ENCODE peak calls at places on chromosomes 6 and 20, in five cellular contexts. O is CD4-positive, alpha-beta T cell; N is breast epithelium; S is AG04450; D is CD8-positive, alpha-beta T cell. B is an unnamed sample.

GRCh38 chr6:129501401-129502051 is 208.5 kb downstream of the ARHGAP18 start:
- DNase-seq in O (no peak), N (peak), S (peak), D (no peak), B (peak)

GRCh38 chr6:134602123-134602522 is 284.2 kb upstream of the SGK1 start:
- DNase-seq in O (no peak), N (no peak), S (no peak), D (no peak), B (no peak)

GRCh38 chr6:34539181-34539580 is 16.9 kb downstream of the SPDEF start:
- DNase-seq in O (no peak), N (no peak), S (no peak), D (no peak), B (no peak)

GRCh38 chr20:13009682-13010406 is 1.1 kb downstream of the SPTLC3 start:
- DNase-seq in O (no peak), N (peak), S (peak), D (no peak), B (peak)

GRCh38 chr20:60729119-60729900 is 522.8 kb upstream of the CDH4 start:
- DNase-seq in O (no peak), N (no peak), S (no peak), D (no peak), B (no peak)

GRCh38 chr6:37048851-37049734 is 43.6 kb downstream of the FGD2 start:
- DNase-seq in O (peak), N (no peak), S (peak), D (peak), B (peak)

GRCh38 chr6:132132420-132132819 is 181.2 kb upstream of the CCN2 start:
- DNase-seq in O (no peak), N (no peak), S (no peak), D (no peak), B (peak)

GRCh38 chr6:147157930-147158329 is 46.3 kb upstream of the STXBP5 start:
- DNase-seq in O (no peak), N (no peak), S (no peak), D (no peak), B (no peak)

GRCh38 chr20:44460795-44461141 is 14.9 kb upstream of the TTPAL start:
- DNase-seq in O (no peak), N (no peak), S (no peak), D (no peak), B (peak)

GRCh38 chr6:136726837-136727557 is 65.3 kb downstream of the MAP3K5 start:
- DNase-seq in O (no peak), N (no peak), S (no peak), D (no peak), B (no peak)

GRCh38 chr20:11173936-11174335 is 500.1 kb upstream of the JAG1 start:
- DNase-seq in O (no peak), N (no peak), S (no peak), D (no peak), B (no peak)

GRCh38 chr20:3248167-3248992 is 9.4 kb upstream of the SLC4A11 start:
- DNase-seq in O (no peak), N (no peak), S (no peak), D (no peak), B (no peak)

GRCh38 chr20:22921595-22922421 is 113.3 kb upstream of the SSTR4 start:
- DNase-seq in O (no peak), N (no peak), S (no peak), D (no peak), B (peak)

GRCh38 chr6:160861824-160862223 is 129.7 kb upstream of the MAP3K4 start:
- DNase-seq in O (no peak), N (no peak), S (no peak), D (no peak), B (no peak)

GRCh38 chr20:33010133-33010504 is 2.6 kb downstream of the BPIFB2 start:
- DNase-seq in O (no peak), N (no peak), S (no peak), D (no peak), B (no peak)

GRCh38 chr6:2044192-2044591 is 201.2 kb downstream of the GMDS start:
- DNase-seq in O (no peak), N (no peak), S (no peak), D (no peak), B (no peak)

GRCh38 chr6:34522740-34523139 is 33.4 kb downstream of the SPDEF start:
- DNase-seq in O (no peak), N (no peak), S (no peak), D (no peak), B (no peak)

DNA sequence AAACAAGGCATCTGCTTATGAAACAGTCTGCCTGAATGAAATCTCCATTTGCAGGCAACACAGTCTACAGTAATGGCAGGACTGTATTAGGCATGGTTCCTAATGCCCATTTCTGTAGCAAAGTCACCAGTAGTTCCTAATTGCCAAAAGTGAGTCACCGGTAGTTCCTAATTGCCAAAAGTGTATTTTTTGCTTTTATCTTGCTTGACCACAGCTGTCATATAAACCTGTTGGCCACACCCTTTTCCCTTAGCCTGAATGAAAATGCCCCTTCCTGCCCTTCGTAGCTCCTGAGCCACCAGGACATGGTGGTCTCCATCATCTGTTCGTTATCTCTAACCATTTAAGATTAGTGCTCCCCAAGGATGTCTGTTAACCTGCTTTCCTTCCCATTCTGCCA is 34.5 kb downstream of the MTHFD1L start:
- DNase-seq in O (no peak), N (no peak), S (no peak), D (no peak), B (no peak)
- TF ChIP-seq CTCF in O (no peak), N (no peak), S (no peak), D (no peak), B (no peak)

GRCh38 chr6:87026961-87027360 is 67.9 kb downstream of the CGA start:
- DNase-seq in O (no peak), N (no peak), S (no peak), D (no peak), B (no peak)

DNA sequence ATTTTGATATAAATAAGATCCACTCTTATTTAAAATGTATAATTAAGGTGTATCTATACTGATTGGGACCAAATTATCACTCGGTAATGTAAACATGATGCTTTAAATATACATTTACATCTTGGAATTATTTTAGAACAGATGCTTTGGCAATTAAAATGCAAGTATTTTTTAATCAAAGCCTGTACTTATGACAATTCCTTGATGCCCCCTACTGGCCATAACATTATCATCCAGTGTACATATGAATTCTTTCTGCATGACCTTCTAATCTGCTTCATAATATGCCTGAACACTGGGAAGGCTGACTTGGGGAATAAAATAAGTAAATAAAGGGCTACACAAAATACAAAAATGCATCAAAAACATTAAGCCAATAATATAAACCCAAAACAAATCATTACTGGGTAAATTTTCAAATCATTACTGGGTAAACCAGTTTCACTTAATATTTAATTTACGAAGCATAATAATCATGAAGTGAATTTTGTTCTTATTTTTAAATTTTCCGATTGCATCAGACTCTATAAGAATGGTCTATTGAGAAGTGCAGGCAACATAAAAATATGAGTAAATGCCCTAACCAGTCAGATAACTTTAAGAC is 65.1 kb downstream of the CGA start:
- DNase-seq in O (no peak), N (no peak), S (peak), D (no peak), B (peak)
- TF ChIP-seq CTCF in O (peak), N (no peak), S (peak), D (peak), B (peak)

GRCh38 chr6:145814501-145815350 is at the start of gene FBXO30:
- DNase-seq in O (peak), N (peak), S (peak), D (peak), B (peak)
- TF ChIP-seq CTCF in O (no peak), N (no peak), S (peak), D (peak), B (peak)

GRCh38 chr6:159461998-159462397 is 231.0 kb downstream of the SOD2 start:
- DNase-seq in O (no peak), N (no peak), S (no peak), D (no peak), B (no peak)

GRCh38 chr6:159462446-159462845 is 230.6 kb downstream of the SOD2 start:
- DNase-seq in O (no peak), N (no peak), S (no peak), D (no peak), B (no peak)

GRCh38 chr6:159461266-159461665 is 231.8 kb downstream of the SOD2 start:
- DNase-seq in O (no peak), N (peak), S (no peak), D (no peak), B (peak)

GRCh38 chr6:159464827-159465226 is 228.2 kb downstream of the SOD2 start:
- DNase-seq in O (no peak), N (no peak), S (no peak), D (no peak), B (no peak)

GRCh38 chr6:159463440-159463839 is 229.6 kb downstream of the SOD2 start:
- DNase-seq in O (no peak), N (no peak), S (no peak), D (no peak), B (no peak)
- TF ChIP-seq CTCF in O (no peak), N (no peak), S (no peak), D (no peak), B (peak)

GRCh38 chr20:57465943-57466342 is 59.0 kb downstream of the CTCFL start:
- DNase-seq in O (no peak), N (no peak), S (no peak), D (no peak), B (no peak)
- TF ChIP-seq CTCF in O (no peak), N (no peak), S (no peak), D (no peak), B (peak)

B was measured in HFFc6.